ENCODE peak calls at places on chromosome 4, in seven cellular contexts. Y is activated naive CD4-positive, alpha-beta T cell treated with anti-CD3 and anti-CD28 coated beads for 36 hours; G is body of pancreas; K is memory B cell; E is mucosa of gallbladder; A is stimulated activated CD8-positive, alpha-beta memory T cell treated with anti-CD3 and anti-CD28 coated beads, Interleukin-4, amount 100 ng/mL, for 1 hour; C is upper lobe of right lung. L is an unnamed sample.

GRCh38 chr4:169305173-169305572 is 34.4 kb upstream of the SH3RF1 start:
- DNase-seq in E (no peak), K (no peak), A (no peak), C (no peak), Y (no peak), G (no peak), L (no peak)

GRCh38 chr4:184280591-184281071 is 63.0 kb upstream of the ENPP6 start:
- DNase-seq in G (no peak), C (no peak), A (no peak), K (no peak), Y (peak; percentile 57), E (no peak), L (no peak)

GRCh38 chr4:98150092-98150761 is 7.0 kb upstream of the STPG2 start:
- DNase-seq in G (no peak), E (no peak), C (no peak), Y (no peak), K (no peak), A (no peak), L (no peak)

GRCh38 chr4:153232768-153233167 is 28.5 kb downstream of the TRIM2 start:
- DNase-seq in C (no peak), A (no peak), K (no peak), G (peak; percentile 52), E (no peak), Y (peak; percentile 39), L (peak; percentile 68)

GRCh38 chr4:143432258-143432591 is 81.3 kb upstream of the SMARCA5 start:
- DNase-seq in C (no peak), A (no peak), K (no peak), G (no peak), Y (no peak), E (no peak), L (no peak)

GRCh38 chr4:124525524-124525923 is 187.0 kb downstream of the ANKRD50 start:
- DNase-seq in G (no peak), C (no peak), E (no peak), Y (no peak), A (no peak), K (no peak), L (no peak)

GRCh38 chr4:168848977-168849687 is 160.9 kb downstream of the CBR4 start:
- DNase-seq in A (no peak), K (no peak), Y (no peak), G (no peak), C (no peak), E (no peak), L (no peak)

GRCh38 chr4:22508376-22508775 is 7.5 kb downstream of the ADGRA3 start:
- DNase-seq in Y (no peak), A (no peak), G (no peak), K (no peak), E (no peak), C (no peak), L (no peak)

GRCh38 chr4:114272226-114272625 is 292.8 kb upstream of the ARSJ start:
- DNase-seq in Y (no peak), E (no peak), G (no peak), A (no peak), K (no peak), C (no peak), L (no peak)

GRCh38 chr4:164761233-164761632 is 7.3 kb downstream of the SMIM31 start:
- DNase-seq in C (no peak), Y (no peak), K (no peak), E (no peak), G (no peak), A (no peak), L (no peak)

GRCh38 chr4:107391630-107392028 is 328.4 kb downstream of the PAPSS1 start:
- DNase-seq in C (no peak), K (no peak), E (no peak), G (no peak), Y (no peak), A (no peak), L (no peak)

GRCh38 chr4:31108762-31109161 is 388.6 kb downstream of the PCDH7 start:
- DNase-seq in G (no peak), A (no peak), E (no peak), K (no peak), C (no peak), Y (no peak), L (no peak)

GRCh38 chr4:83852085-83852451 is 316.2 kb downstream of the GPAT3 start:
- DNase-seq in K (no peak), Y (no peak), G (no peak), C (no peak), E (no peak), A (no peak), L (no peak)